ENCODE peak calls at places on chromosome 13, in seven cellular contexts. S is cardiac muscle cell; X is heart right ventricle; D is hepatocyte; K is tibial artery; L is CD8-positive, alpha-beta T cell; M is fibroblast of lung. O is an unnamed sample.

GRCh38 chr13:82698941-82699340 is 1183.3 kb downstream of the SLITRK1 start:
- DNase-seq in S (no peak), X (no peak), D (no peak), K (no peak), L (no peak), M (no peak), O (no peak)

GRCh38 chr13:98279473-98280175 is 102.6 kb upstream of the RNF113B start:
- DNase-seq in S (no peak), X (no peak), D (no peak), K (no peak), L (no peak), M (no peak), O (no peak)

GRCh38 chr13:101474419-101474957 is 22.0 kb downstream of the ITGBL1 start:
- DNase-seq in S (peak; percentile 12), X (no peak), D (peak; percentile 61), K (peak; percentile 44), L (no peak), M (peak; percentile 96), O (no peak)

GRCh38 chr13:98157188-98157587 is 14.3 kb downstream of the FARP1 start:
- DNase-seq in S (no peak), X (no peak), D (no peak), K (no peak), L (no peak), M (no peak), O (no peak)

GRCh38 chr13:27476943-27477681 is 26.7 kb upstream of the MTIF3 start:
- DNase-seq in S (no peak), X (no peak), D (peak; percentile 74), K (no peak), L (no peak), M (peak; percentile 5), O (peak; percentile 51)

GRCh38 chr13:74661851-74662250 is 527.6 kb upstream of the KLF12 start:
- DNase-seq in S (no peak), X (no peak), D (no peak), K (no peak), L (no peak), M (no peak), O (no peak)

GRCh38 chr13:22143671-22144070 is 472.8 kb downstream of the FGF9 start:
- DNase-seq in S (no peak), X (no peak), D (no peak), K (no peak), L (no peak), M (no peak), O (no peak)

GRCh38 chr13:34464011-34464410 is 478.1 kb upstream of the NBEA start:
- DNase-seq in S (no peak), X (no peak), D (peak; percentile 17), K (no peak), L (no peak), M (peak; percentile 25), O (no peak)

GRCh38 chr13:112526146-112526853 is 61.7 kb downstream of the TUBGCP3 start:
- DNase-seq in S (no peak), X (no peak), D (no peak), K (no peak), L (no peak), M (no peak), O (no peak)

GRCh38 chr13:100461309-100462035 is 127.1 kb downstream of the GGACT start:
- DNase-seq in S (no peak), X (no peak), D (no peak), K (no peak), L (no peak), M (no peak), O (no peak)

GRCh38 chr13:44108345-44108858 is 228.7 kb downstream of the LACC1 start:
- DNase-seq in S (no peak), X (peak; percentile 54), D (peak; percentile 83), K (peak; percentile 31), L (no peak), M (no peak), O (peak; percentile 75)

GRCh38 chr13:111329641-111330040 is 9.2 kb downstream of the TEX29 start:
- DNase-seq in S (no peak), X (no peak), D (no peak), K (peak; percentile 5), L (no peak), M (no peak), O (peak; percentile 42)

GRCh38 chr13:64709079-64709478 is 2521.1 kb downstream of the PCDH9 start:
- DNase-seq in S (no peak), X (no peak), D (peak; percentile 5), K (no peak), L (no peak), M (no peak), O (no peak)

GRCh38 chr13:59643906-59644626 is 519.7 kb downstream of the DIAPH3 start:
- DNase-seq in S (no peak), X (no peak), D (no peak), K (no peak), L (no peak), M (no peak), O (no peak)

GRCh38 chr13:55345197-55345596 is 1795.5 kb upstream of the PRR20A start:
- DNase-seq in S (no peak), X (no peak), D (no peak), K (no peak), L (no peak), M (no peak), O (no peak)

GRCh38 chr13:108408670-108409069 is 139.2 kb downstream of the TNFSF13B start:
- DNase-seq in S (no peak), X (no peak), D (no peak), K (no peak), L (no peak), M (no peak), O (no peak)

GRCh38 chr13:35690546-35690945 is 214.1 kb upstream of the MAB21L1 start:
- DNase-seq in S (no peak), X (no peak), D (no peak), K (peak; percentile 15), L (no peak), M (peak; percentile 55), O (peak; percentile 38)

GRCh38 chr13:100836696-100837095 is 162.1 kb upstream of the TMTC4 start:
- DNase-seq in S (no peak), X (no peak), D (no peak), K (no peak), L (no peak), M (peak; percentile 45), O (no peak)

GRCh38 chr13:36774895-36775294 is 44.1 kb upstream of the RFXAP start:
- DNase-seq in S (no peak), X (no peak), D (no peak), K (no peak), L (no peak), M (no peak), O (no peak)

GRCh38 chr13:66780814-66781213 is 449.3 kb downstream of the PCDH9 start:
- DNase-seq in S (no peak), X (no peak), D (no peak), K (no peak), L (no peak), M (peak; percentile 58), O (no peak)

GRCh38 chr13:42215578-42216421 is 56.2 kb upstream of the AKAP11 start:
- DNase-seq in S (peak; percentile 53), X (no peak), D (peak; percentile 55), K (no peak), L (no peak), M (peak; percentile 34), O (no peak)

GRCh38 chr13:113479179-113479578 is 11.3 kb downstream of the DCUN1D2 start:
- DNase-seq in S (no peak), X (no peak), D (no peak), K (no peak), L (no peak), M (no peak), O (no peak)

GRCh38 chr13:97367427-97367826 is 66.5 kb upstream of the RAP2A start:
- DNase-seq in S (no peak), X (no peak), D (peak; percentile 42), K (no peak), L (no peak), M (peak; percentile 93), O (no peak)

GRCh38 chr13:100363351-100363750 is 225.2 kb downstream of the GGACT start:
- DNase-seq in S (no peak), X (no peak), D (no peak), K (no peak), L (no peak), M (peak; percentile 81), O (no peak)

GRCh38 chr13:112709825-112710783 is 20.3 kb downstream of the ATP11A start:
- DNase-seq in S (no peak), X (no peak), D (no peak), K (no peak), L (no peak), M (no peak), O (no peak)

GRCh38 chr13:49998714-49999624 is 2.1 kb downstream of the TRIM13 start:
- DNase-seq in S (no peak), X (no peak), D (no peak), K (no peak), L (no peak), M (no peak), O (no peak)
- H3K36me3 ChIP-seq in S (peaks cover 24% of the 10 kb centered on the region), X (peaks cover 62% of the 10 kb centered on the region), D (no peaks in the 10 kb centered on the region), K (peaks cover 5% of the 10 kb centered on the region), L (peaks cover 9% of the 10 kb centered on the region), M (no peaks in the 10 kb centered on the region), O (peaks cover 22% of the 10 kb centered on the region)

GRCh38 chr13:51803018-51803417 is 945 bp downstream of the DHRS12 start:
- DNase-seq in S (no peak), X (no peak), D (no peak), K (no peak), L (no peak), M (no peak), O (no peak)

GRCh38 chr13:51800456-51800855 is 3.5 kb downstream of the DHRS12 start:
- DNase-seq in S (no peak), X (no peak), D (no peak), K (peak; percentile 81), L (no peak), M (no peak), O (no peak)

GRCh38 chr13:51803422-51804294 is at the start of gene DHRS12:
- DNase-seq in S (peak; percentile 87), X (peak; percentile 95), D (peak; percentile 96), K (peak; percentile 93), L (peak; percentile 92), M (peak; percentile 80), O (peak; percentile 95)

GRCh38 chr13:51802601-51803000 is 1.4 kb downstream of the DHRS12 start:
- DNase-seq in S (no peak), X (no peak), D (no peak), K (no peak), L (no peak), M (no peak), O (no peak)

GRCh38 chr13:51801631-51802099 is 2.3 kb downstream of the DHRS12 start:
- DNase-seq in S (no peak), X (peak; percentile 80), D (no peak), K (peak; percentile 88), L (no peak), M (no peak), O (peak; percentile 83)
- H3K4me1 ChIP-seq in S (no peaks in the 10 kb centered on the region), X (peaks cover 54% of the 10 kb centered on the region), D (peaks cover 16% of the 10 kb centered on the region), K (no peaks in the 10 kb centered on the region), L (peaks cover 43% of the 10 kb centered on the region), M (peaks cover 17% of the 10 kb centered on the region), O (no peaks in the 10 kb centered on the region)

DNA sequence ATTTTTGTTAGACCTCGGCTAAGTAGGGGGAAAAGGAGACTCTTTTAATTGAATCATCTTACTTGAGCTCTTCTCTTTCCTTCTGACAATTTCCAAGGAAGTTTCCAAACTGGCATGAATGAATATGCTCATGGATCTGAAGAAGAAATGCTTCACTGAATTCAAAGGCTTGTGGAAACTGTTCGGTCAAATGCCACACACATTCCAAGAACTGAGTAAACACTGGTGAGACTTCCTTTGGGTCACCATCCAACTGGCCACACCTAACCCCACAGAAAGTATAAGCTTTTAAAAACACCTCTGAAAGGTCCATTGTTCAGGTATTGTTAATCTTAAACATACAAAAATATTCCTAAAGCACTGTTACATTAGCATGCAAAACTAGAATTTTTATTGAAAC is 33.6 kb downstream of the MTMR6 start:
- DNase-seq in S (no peak), X (no peak), D (no peak), K (no peak), L (no peak), M (peak; percentile 32), O (no peak)
- H3K36me3 ChIP-seq in S (peaks cover 43% of the 10 kb centered on the region), X (peaks cover 100% of the 10 kb centered on the region), D (no peaks in the 10 kb centered on the region), K (peaks cover 81% of the 10 kb centered on the region), L (peaks cover 27% of the 10 kb centered on the region), M (no peaks in the 10 kb centered on the region), O (peaks cover 45% of the 10 kb centered on the region)

GRCh38 chr13:40984670-40985366 is 34.3 kb downstream of the ELF1 start:
- DNase-seq in S (no peak), X (no peak), D (no peak), K (no peak), L (no peak), M (no peak), O (no peak)
- H3K4me1 ChIP-seq in S (peaks cover 12% of the 10 kb centered on the region), X (peaks cover 65% of the 10 kb centered on the region), D (peaks cover 31% of the 10 kb centered on the region), K (no peaks in the 10 kb centered on the region), L (peaks cover 57% of the 10 kb centered on the region), M (peaks cover 4% of the 10 kb centered on the region), O (no peaks in the 10 kb centered on the region)

O was measured in right atrium auricular region.